ENCODE peak calls at places on chromosomes 16 and 17, in ten cellular contexts. F is astrocyte, X is GM23248, L is DND-41, C is A549, H is HepG2, G is IMR-90, O is cardiac muscle cell, J is neuronal stem cell, W is body of pancreas. T is an unnamed sample.

GRCh38 chr16:17138801-17139200 is 332.0 kb downstream of the XYLT1 start:
- DNase-seq in F (no peak), L (peak; percentile 21), G (peak; percentile 7), J (peak; percentile 59), O (peak; percentile 58), X (peak; percentile 18), C (no peak), H (no peak), W (no peak), T (no peak)

GRCh38 chr16:4511441-4512082 is 27.0 kb downstream of the CDIP1 start:
- DNase-seq in X (peak; percentile 52), L (peak; percentile 33), O (peak; percentile 89), C (peak; percentile 71), J (peak; percentile 50), W (peak; percentile 81), F (no peak), G (peak; percentile 39), H (peak; percentile 60), T (no peak)

GRCh38 chr17:29357821-29358232 is 32.3 kb upstream of the TAOK1 start:
- DNase-seq in J (no peak), F (no peak), G (peak; percentile 65), O (no peak), X (peak; percentile 26), W (no peak), H (no peak), C (no peak), L (no peak), T (no peak)

GRCh38 chr16:81715358-81716196 is 63.5 kb upstream of the PLCG2 start:
- DNase-seq in H (no peak), G (no peak), O (no peak), F (no peak), W (no peak), L (no peak), X (no peak), C (no peak), J (no peak), T (no peak)

GRCh38 chr17:67801626-67802175 is 23.6 kb upstream of the BPTF start:
- DNase-seq in H (peak; percentile 38), O (no peak), X (no peak), F (no peak), L (no peak), G (no peak), J (no peak), C (peak; percentile 17), W (no peak), T (no peak)

GRCh38 chr17:82840431-82840831 is 609 bp upstream of the ZNF750 start:
- DNase-seq in L (no peak), X (no peak), J (no peak), C (no peak), H (no peak), G (no peak), F (no peak), O (no peak), W (no peak), T (no peak)

GRCh38 chr17:61635913-61636432 is 45.0 kb upstream of the NACA2 start:
- DNase-seq in F (peak; percentile 16), G (peak; percentile 66), O (peak; percentile 39), H (peak; percentile 62), X (peak; percentile 60), C (peak; percentile 66), L (peak; percentile 66), W (peak; percentile 49), J (peak; percentile 21), T (peak; percentile 51)

GRCh38 chr17:76547183-76547641 is 7.4 kb downstream of the PRCD start:
- DNase-seq in X (peak; percentile 77), G (peak; percentile 85), F (no peak), H (peak; percentile 74), J (peak; percentile 67), C (peak; percentile 74), L (peak; percentile 70), W (peak; percentile 50), O (peak; percentile 80), T (peak; percentile 70)

GRCh38 chr17:74733365-74734122 is 3.5 kb upstream of the RAB37 start:
- DNase-seq in O (no peak), H (no peak), G (no peak), J (no peak), X (no peak), L (no peak), C (no peak), W (no peak), F (no peak), T (no peak)

GRCh38 chr16:70416748-70417616 is 21.9 kb downstream of the ST3GAL2 start:
- DNase-seq in J (no peak), H (peak; percentile 58), O (no peak), F (no peak), C (no peak), G (no peak), W (no peak), X (no peak), L (no peak), T (no peak)

GRCh38 chr17:81814748-81815645 is 11.0 kb downstream of the GCGR start:
- DNase-seq in O (no peak), F (no peak), G (no peak), W (peak; percentile 57), H (peak; percentile 47), J (no peak), L (no peak), X (no peak), C (no peak), T (no peak)

GRCh38 chr16:86337581-86338402 is 172.5 kb upstream of the FOXF1 start:
- DNase-seq in H (no peak), W (no peak), O (no peak), C (no peak), X (peak; percentile 19), L (no peak), F (no peak), G (no peak), J (no peak), T (no peak)

GRCh38 chr16:88936913-88937666 is 39.9 kb downstream of the CBFA2T3 start:
- DNase-seq in C (no peak), W (no peak), O (no peak), X (no peak), H (no peak), F (no peak), G (no peak), L (no peak), J (no peak), T (no peak)
- H3K4me1 ChIP-seq in C (peaks cover 6% of the 10 kb centered on the region), W (peaks cover 52% of the 10 kb centered on the region), O (no peaks in the 10 kb centered on the region), X (no peaks in the 10 kb centered on the region), H (peaks cover 9% of the 10 kb centered on the region), F (no peaks in the 10 kb centered on the region), G (no peaks in the 10 kb centered on the region), L (peaks cover 9% of the 10 kb centered on the region), J (no peaks in the 10 kb centered on the region), T (peaks cover 18% of the 10 kb centered on the region)

GRCh38 chr16:14364112-14364385 is 266.0 kb downstream of the PARN start:
- DNase-seq in W (no peak), L (no peak), X (no peak), H (no peak), F (no peak), G (no peak), O (no peak), C (no peak), J (no peak), T (no peak)

GRCh38 chr16:14365200-14365851 is 264.7 kb downstream of the PARN start:
- DNase-seq in H (no peak), F (peak; percentile 71), G (no peak), O (no peak), J (no peak), W (no peak), L (no peak), C (peak; percentile 95), X (no peak), T (no peak)

GRCh38 chr16:14364386-14365199 is 265.5 kb downstream of the PARN start:
- DNase-seq in C (peak; percentile 99), J (no peak), W (no peak), G (peak; percentile 89), L (no peak), F (peak; percentile 96), X (peak; percentile 82), O (no peak), H (peak; percentile 99), T (no peak)

GRCh38 chr16:14360326-14361037 is 269.6 kb downstream of the PARN start:
- DNase-seq in H (no peak), W (no peak), G (no peak), O (no peak), C (no peak), L (no peak), F (no peak), X (no peak), J (no peak), T (no peak)

GRCh38 chr16:14362774-14363371 is 267.2 kb downstream of the PARN start:
- DNase-seq in J (no peak), F (peak; percentile 61), H (no peak), W (no peak), C (no peak), O (no peak), G (peak; percentile 74), L (no peak), X (peak; percentile 83), T (no peak)
- H3K4me3 ChIP-seq in J (no peak overlapping the region), F (peak overlapping the region; percentile 7), H (no peak overlapping the region), W (no peak overlapping the region), C (no peak overlapping the region), O (no peak overlapping the region), G (peak overlapping the region; percentile 20), L (no peak overlapping the region), X (peak overlapping the region; percentile 60), T (no peak overlapping the region)

GRCh38 chr16:89729293-89729692 is 8.0 kb downstream of the ZNF276 start:
- DNase-seq in G (no peak), J (no peak), W (no peak), L (no peak), H (no peak), F (no peak), C (no peak), O (no peak), X (no peak), T (no peak)

GRCh38 chr16:89730610-89731234 is 9.4 kb downstream of the ZNF276 start:
- DNase-seq in H (no peak), L (no peak), J (no peak), C (no peak), W (no peak), G (no peak), O (no peak), F (no peak), X (no peak), T (no peak)

GRCh38 chr16:89723279-89724250 is 2.2 kb downstream of the ZNF276 start:
- DNase-seq in W (peak; percentile 34), H (no peak), C (no peak), F (no peak), G (peak; percentile 14), X (peak; percentile 40), J (no peak), O (no peak), L (no peak), T (peak; percentile 76)

GRCh38 chr16:89729863-89730574 is 8.7 kb downstream of the ZNF276 start:
- DNase-seq in C (no peak), W (no peak), G (no peak), F (no peak), L (no peak), O (peak; percentile 66), X (no peak), H (no peak), J (no peak), T (no peak)

GRCh38 chr16:89727406-89728120 is 6.2 kb downstream of the ZNF276 start:
- DNase-seq in O (no peak), L (no peak), G (no peak), J (no peak), C (no peak), W (no peak), X (no peak), H (no peak), F (no peak), T (no peak)
- H3K4me1 ChIP-seq in O (peaks cover 6% of the 10 kb centered on the region), L (peaks cover 21% of the 10 kb centered on the region), G (peaks cover 7% of the 10 kb centered on the region), J (peaks cover 17% of the 10 kb centered on the region), C (peaks cover 11% of the 10 kb centered on the region), W (peaks cover 16% of the 10 kb centered on the region), X (peaks cover 2% of the 10 kb centered on the region), H (peaks cover 27% of the 10 kb centered on the region), F (peaks cover 16% of the 10 kb centered on the region), T (peaks cover 72% of the 10 kb centered on the region)

GRCh38 chr17:42273474-42274272 is 2.5 kb downstream of the STAT5B start:
- DNase-seq in G (no peak), W (no peak), C (no peak), H (no peak), F (no peak), L (no peak), O (no peak), J (no peak), X (no peak), T (no peak)
- H3K4me3 ChIP-seq in G (no peak overlapping the region), W (no peak overlapping the region), C (no peak overlapping the region), H (no peak overlapping the region), F (no peak overlapping the region), L (no peak overlapping the region), O (no peak overlapping the region), J (no peak overlapping the region), X (no peak overlapping the region), T (peak overlapping the region; percentile 65)